ENCODE peak calls at places on chromosomes 2 and 18, in five cellular contexts. H, X, E, G and K are unnamed samples.

GRCh38 chr2:23662941-23663729 is 263.8 kb downstream of the ATAD2B start:
- DNase-seq in X (no peak), G (no peak), E (peak; percentile 27), H (peak; percentile 16), K (peak; percentile 90)

GRCh38 chr2:199958014-199958413 is 2.6 kb downstream of the MAIP1 start:
- DNase-seq in X (no peak), E (no peak), H (no peak), G (no peak), K (no peak)

GRCh38 chr2:11377915-11378649 is 33.6 kb upstream of the ROCK2 start:
- DNase-seq in E (no peak), X (no peak), H (peak; percentile 50), G (no peak), K (no peak)

GRCh38 chr18:71223487-71223886 is 934.6 kb downstream of the SOCS6 start:
- DNase-seq in E (no peak), G (no peak), X (no peak), H (no peak), K (no peak)

GRCh38 chr2:170696948-170697347 is 18.2 kb upstream of the SP5 start:
- DNase-seq in G (no peak), H (no peak), X (no peak), E (no peak), K (no peak)

GRCh38 chr2:121018136-121019057 is 266.6 kb downstream of the TFCP2L1 start:
- DNase-seq in H (no peak), G (no peak), X (no peak), E (peak; percentile 30), K (peak; percentile 85)

GRCh38 chr2:229340086-229340760 is 69.1 kb upstream of the PID1 start:
- DNase-seq in H (no peak), X (no peak), E (no peak), G (peak; percentile 10), K (peak; percentile 18)

GRCh38 chr18:79424880-79425572 is 29.3 kb downstream of the NFATC1 start:
- DNase-seq in X (no peak), H (no peak), G (no peak), E (no peak), K (peak; percentile 58)

GRCh38 chr2:156986339-156986988 is 271.0 kb upstream of the GALNT5 start:
- DNase-seq in H (no peak), G (no peak), X (peak; percentile 5), E (no peak), K (no peak)

GRCh38 chr2:43749583-43749982 is 24.3 kb upstream of the DYNC2LI1 start:
- DNase-seq in X (no peak), G (no peak), E (no peak), H (no peak), K (no peak)

GRCh38 chr18:75378674-75379315 is 48.7 kb downstream of the SMIM21 start:
- DNase-seq in G (no peak), H (no peak), E (no peak), X (no peak), K (no peak)

GRCh38 chr2:144389151-144389929 is 130.6 kb downstream of the ZEB2 start:
- DNase-seq in X (no peak), E (no peak), G (no peak), H (peak; percentile 21), K (no peak)

GRCh38 chr2:74648009-74648443 is at the start of gene M1AP:
- DNase-seq in X (no peak), H (no peak), G (no peak), E (no peak), K (peak; percentile 82)

GRCh38 chr2:183242937-183243336 is 118.7 kb downstream of the NUP35 start:
- DNase-seq in E (no peak), G (no peak), X (no peak), H (no peak), K (no peak)

GRCh38 chr2:226478121-226478809 is 321.4 kb downstream of the IRS1 start:
- DNase-seq in X (peak; percentile 93), E (peak; percentile 22), H (peak; percentile 10), G (no peak), K (no peak)

GRCh38 chr2:212548459-212548815 is 9.8 kb upstream of the ERBB4 start:
- DNase-seq in G (peak; percentile 28), E (no peak), X (peak; percentile 18), H (no peak), K (no peak)

GRCh38 chr2:42793314-42794270 is 1.2 kb upstream of the HAAO start:
- DNase-seq in X (no peak), E (no peak), H (no peak), G (peak; percentile 42), K (no peak)

GRCh38 chr18:45978084-45978483 is 11.0 kb upstream of the EPG5 start:
- DNase-seq in X (no peak), H (no peak), E (no peak), G (no peak), K (peak; percentile 58)

GRCh38 chr18:11042247-11042646 is 107.1 kb downstream of the PIEZO2 start:
- DNase-seq in G (no peak), X (no peak), H (no peak), E (no peak), K (no peak)

GRCh38 chr2:163351966-163352365 is 383.8 kb downstream of the FIGN start:
- DNase-seq in H (no peak), X (no peak), E (no peak), G (no peak), K (no peak)

GRCh38 chr18:44651918-44652317 is 28.8 kb upstream of the SETBP1 start:
- DNase-seq in E (no peak), G (no peak), X (no peak), H (no peak), K (no peak)

GRCh38 chr18:44655435-44655834 is 25.3 kb upstream of the SETBP1 start:
- DNase-seq in E (no peak), G (no peak), H (no peak), X (no peak), K (no peak)

GRCh38 chr18:44651453-44651852 is 29.2 kb upstream of the SETBP1 start:
- DNase-seq in X (peak; percentile 49), H (no peak), E (no peak), G (no peak), K (no peak)

DNA sequence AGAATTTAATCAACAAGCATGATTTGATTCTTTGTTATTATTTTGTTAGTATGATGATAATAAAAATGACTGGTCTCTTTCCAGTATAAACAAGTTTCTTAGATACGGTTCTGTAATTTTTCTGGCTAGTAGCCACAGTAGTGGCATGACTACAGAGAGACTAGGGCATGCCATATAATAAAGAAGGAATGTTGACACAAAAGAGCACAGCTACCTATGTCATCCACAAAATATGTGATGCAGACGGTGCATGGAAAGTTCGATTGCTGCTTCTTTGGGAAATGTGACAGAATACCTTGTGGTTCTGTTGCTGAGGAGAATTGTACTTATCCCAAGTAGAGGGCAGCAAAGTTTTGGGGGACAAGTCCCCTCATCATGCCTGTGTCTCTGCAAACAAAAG is 26.1 kb upstream of the SETBP1 start:
- DNase-seq in X (peak; percentile 36), E (no peak), G (no peak), H (no peak), K (no peak)
- TF ChIP-seq EP300 in X (no peak), E (no peak), G (peak; percentile 59), H (no peak), K (no peak)

DNA sequence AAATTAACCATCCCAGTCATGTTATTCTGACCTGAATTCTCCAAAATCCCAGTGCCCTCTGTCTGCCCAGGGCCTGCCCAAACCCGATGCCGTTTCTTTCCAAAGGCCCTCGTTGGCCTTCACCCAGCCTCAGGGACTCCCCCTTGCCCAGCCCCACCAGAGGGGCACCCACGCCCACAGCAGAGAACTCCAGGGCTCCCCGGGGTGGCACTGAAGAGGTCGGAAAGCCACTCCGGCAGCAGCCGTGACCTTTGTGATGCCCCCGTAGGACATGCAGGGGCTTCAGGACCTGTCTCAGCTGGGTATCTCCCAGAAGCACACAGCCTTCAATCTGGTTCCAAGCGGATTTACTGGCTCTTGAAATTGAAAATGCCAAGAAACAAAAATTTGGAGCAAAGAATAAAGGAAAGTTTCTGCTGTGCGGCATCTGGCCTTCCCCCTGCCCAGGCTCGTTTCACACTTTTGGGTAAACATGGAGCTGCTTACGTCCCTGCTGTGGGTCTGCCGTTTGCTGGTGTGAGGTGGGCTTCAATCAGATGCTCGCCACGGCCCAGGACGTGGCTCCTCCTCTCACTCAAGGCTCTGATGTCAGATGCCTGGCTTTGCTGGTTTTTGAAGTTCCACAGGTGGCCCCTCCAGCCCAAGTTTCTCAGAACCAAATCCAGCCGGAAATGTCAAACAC is 101.3 kb downstream of the TPO start:
- DNase-seq in G (no peak), H (no peak), X (no peak), E (no peak), K (peak; percentile 30)
- H3K4me1 ChIP-seq in G (peaks cover 11% of the 10 kb centered on the region), H (peaks cover 2% of the 10 kb centered on the region), X (no peaks in the 10 kb centered on the region), E (no peaks in the 10 kb centered on the region), K (peaks cover 7% of the 10 kb centered on the region)

GRCh38 chr2:85769236-85769986 is 15.6 kb downstream of the ATOH8 start:
- DNase-seq in G (peak; percentile 81), E (no peak), H (no peak), X (peak; percentile 51), K (no peak)
- TF ChIP-seq CTCF in G (peak; percentile 54), E (peak; percentile 24), H (peak; percentile 15), X (peak; percentile 26), K (peak; percentile 51)

GRCh38 chr2:132670104-132670960 is at the start of gene LYPD1:
- DNase-seq in H (no peak), G (peak; percentile 51), X (peak; percentile 38), E (peak; percentile 13), K (no peak)

GRCh38 chr2:132667716-132668115 is 2.3 kb downstream of the LYPD1 start:
- DNase-seq in G (no peak), E (no peak), H (no peak), X (no peak), K (no peak)

GRCh38 chr2:132668986-132669853 is 785 bp downstream of the LYPD1 start:
- DNase-seq in X (peak; percentile 30), H (no peak), G (peak; percentile 59), E (no peak), K (no peak)

GRCh38 chr2:132669854-132670103 is 226 bp downstream of the LYPD1 start:
- DNase-seq in E (no peak), X (peak; percentile 23), G (peak; percentile 70), H (no peak), K (no peak)

DNA sequence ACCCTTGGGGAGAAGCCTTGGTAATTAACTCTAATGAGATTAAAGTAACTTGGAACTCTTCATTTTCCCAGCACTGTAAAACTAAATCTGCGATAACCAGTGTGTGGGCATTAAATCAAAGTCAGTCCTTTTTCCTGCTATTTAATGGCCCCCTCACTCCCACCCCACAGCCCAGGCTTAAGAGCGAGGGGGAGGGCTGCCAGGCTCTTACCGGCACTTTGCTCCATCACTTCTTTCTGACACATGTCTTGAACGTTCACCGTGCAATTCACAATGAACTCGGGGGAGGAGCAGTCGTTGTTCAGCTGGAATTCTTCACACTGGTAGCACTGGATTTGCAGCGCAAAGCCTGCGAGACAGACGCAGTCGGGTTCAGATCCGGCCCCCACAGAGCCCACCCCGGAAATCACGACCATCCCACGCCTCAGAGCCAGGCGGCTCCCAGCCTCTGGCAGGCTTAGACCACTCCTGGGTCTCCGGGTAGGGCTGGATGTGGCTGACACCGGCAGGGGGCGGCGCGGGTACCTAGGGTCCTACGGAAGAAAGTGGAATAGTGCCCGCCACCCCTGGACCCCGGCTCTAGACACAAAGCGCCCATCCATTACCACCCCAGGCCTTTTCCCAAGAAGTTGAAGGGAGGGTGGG is 1.7 kb downstream of the LYPD1 start:
- DNase-seq in X (peak; percentile 16), G (peak; percentile 77), H (no peak), E (no peak), K (peak; percentile 68)
- TF ChIP-seq EP300 in X (no peak), G (no peak), H (no peak), E (no peak), K (no peak)

DNA sequence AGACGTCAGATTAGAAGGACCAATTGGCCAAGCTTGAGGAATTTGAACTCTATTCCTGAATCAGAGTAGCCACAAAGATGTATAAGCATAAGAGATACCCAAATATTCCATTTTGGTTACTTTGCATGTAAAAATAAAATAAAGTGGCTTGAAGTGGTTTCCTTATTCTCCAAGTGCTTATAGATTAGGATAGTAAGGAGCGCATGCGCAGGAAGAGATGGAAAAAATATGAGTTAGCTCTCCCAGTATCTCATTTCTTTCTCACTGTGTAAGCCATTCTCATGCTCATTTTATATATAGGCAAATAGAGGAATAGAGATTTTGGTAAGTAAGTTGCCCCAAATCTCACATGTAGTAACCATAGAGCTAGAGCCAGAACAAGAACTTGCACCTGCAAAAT is 241.3 kb downstream of the SETBP1 start:
- DNase-seq in E (no peak), H (no peak), X (no peak), G (no peak), K (no peak)
- H3K4me1 ChIP-seq in E (peaks cover 5% of the 10 kb centered on the region), H (peaks cover 21% of the 10 kb centered on the region), X (no peaks in the 10 kb centered on the region), G (no peaks in the 10 kb centered on the region), K (peaks cover 11% of the 10 kb centered on the region)